ENCODE peak calls at places on chromosomes 1 and 21, in six cellular contexts. One of them, this sample, is unnamed.

GRCh38 chr1:41363632-41364320 is 2.5 kb downstream of the FOXO6 start:
- DNase-seq in NCI-H1092: no peak
- DNase-seq in MCF 10A: no peak
- DNase-seq in globus pallidus: no peak
- DNase-seq in activated T-cell treated with anti-CD3 and anti-CD28 coated beads, Interleukin-2, amount 50 U/mL, for 48 hours: no peak
- DNase-seq in astrocyte: no peak
- DNase-seq in this sample: no peak

GRCh38 chr1:3515774-3516480 is 61.5 kb downstream of the ARHGEF16 start:
- DNase-seq in NCI-H1092: no peak
- DNase-seq in MCF 10A: peak; percentile 46
- DNase-seq in globus pallidus: no peak
- DNase-seq in activated T-cell treated with anti-CD3 and anti-CD28 coated beads, Interleukin-2, amount 50 U/mL, for 48 hours: no peak
- DNase-seq in astrocyte: peak; percentile 53
- DNase-seq in this sample: no peak

GRCh38 chr1:58908539-58909161 is 124.8 kb upstream of the JUN start:
- DNase-seq in NCI-H1092: no peak
- DNase-seq in MCF 10A: peak; percentile 46
- DNase-seq in globus pallidus: no peak
- DNase-seq in activated T-cell treated with anti-CD3 and anti-CD28 coated beads, Interleukin-2, amount 50 U/mL, for 48 hours: no peak
- DNase-seq in astrocyte: no peak
- DNase-seq in this sample: no peak

GRCh38 chr1:166086113-166086908 is 80.5 kb downstream of the FAM78B start:
- DNase-seq in NCI-H1092: no peak
- DNase-seq in MCF 10A: no peak
- DNase-seq in globus pallidus: no peak
- DNase-seq in activated T-cell treated with anti-CD3 and anti-CD28 coated beads, Interleukin-2, amount 50 U/mL, for 48 hours: no peak
- DNase-seq in astrocyte: no peak
- DNase-seq in this sample: no peak

GRCh38 chr1:94067196-94067595 is 53.8 kb downstream of the ABCA4 start:
- DNase-seq in NCI-H1092: no peak
- DNase-seq in MCF 10A: no peak
- DNase-seq in globus pallidus: no peak
- DNase-seq in activated T-cell treated with anti-CD3 and anti-CD28 coated beads, Interleukin-2, amount 50 U/mL, for 48 hours: no peak
- DNase-seq in astrocyte: peak; percentile 82
- DNase-seq in this sample: no peak

GRCh38 chr1:26723013-26723991 is 27.5 kb downstream of the ARID1A start:
- DNase-seq in NCI-H1092: peak; percentile 79
- DNase-seq in MCF 10A: peak; percentile 96
- DNase-seq in globus pallidus: peak; percentile 69
- DNase-seq in activated T-cell treated with anti-CD3 and anti-CD28 coated beads, Interleukin-2, amount 50 U/mL, for 48 hours: peak; percentile 58
- DNase-seq in astrocyte: peak; percentile 99
- DNase-seq in this sample: peak; percentile 31

GRCh38 chr1:81349194-81349965 is 451.4 kb upstream of the ADGRL2 start:
- DNase-seq in NCI-H1092: no peak
- DNase-seq in MCF 10A: no peak
- DNase-seq in globus pallidus: no peak
- DNase-seq in activated T-cell treated with anti-CD3 and anti-CD28 coated beads, Interleukin-2, amount 50 U/mL, for 48 hours: no peak
- DNase-seq in astrocyte: no peak
- DNase-seq in this sample: no peak

GRCh38 chr1:241772932-241773500 is 75.0 kb upstream of the EXO1 start:
- DNase-seq in NCI-H1092: no peak
- DNase-seq in MCF 10A: no peak
- DNase-seq in globus pallidus: no peak
- DNase-seq in activated T-cell treated with anti-CD3 and anti-CD28 coated beads, Interleukin-2, amount 50 U/mL, for 48 hours: no peak
- DNase-seq in astrocyte: no peak
- DNase-seq in this sample: no peak

GRCh38 chr1:224769987-224770693 is 154.0 kb downstream of the CNIH3 start:
- DNase-seq in NCI-H1092: no peak
- DNase-seq in MCF 10A: peak; percentile 63
- DNase-seq in globus pallidus: no peak
- DNase-seq in activated T-cell treated with anti-CD3 and anti-CD28 coated beads, Interleukin-2, amount 50 U/mL, for 48 hours: no peak
- DNase-seq in astrocyte: peak; percentile 62
- DNase-seq in this sample: no peak

GRCh38 chr1:244053831-244054230 is 2.7 kb downstream of the ZBTB18 start:
- DNase-seq in NCI-H1092: no peak
- DNase-seq in MCF 10A: no peak
- DNase-seq in globus pallidus: peak; percentile 90
- DNase-seq in activated T-cell treated with anti-CD3 and anti-CD28 coated beads, Interleukin-2, amount 50 U/mL, for 48 hours: no peak
- DNase-seq in astrocyte: no peak
- DNase-seq in this sample: no peak

GRCh38 chr1:228922722-228923376 is 187.6 kb downstream of the RHOU start:
- DNase-seq in NCI-H1092: no peak
- DNase-seq in MCF 10A: no peak
- DNase-seq in globus pallidus: no peak
- DNase-seq in activated T-cell treated with anti-CD3 and anti-CD28 coated beads, Interleukin-2, amount 50 U/mL, for 48 hours: no peak
- DNase-seq in astrocyte: no peak
- DNase-seq in this sample: no peak

GRCh38 chr1:59072017-59072947 is 224.6 kb upstream of the FGGY start:
- DNase-seq in NCI-H1092: peak; percentile 26
- DNase-seq in MCF 10A: peak; percentile 44
- DNase-seq in globus pallidus: no peak
- DNase-seq in activated T-cell treated with anti-CD3 and anti-CD28 coated beads, Interleukin-2, amount 50 U/mL, for 48 hours: no peak
- DNase-seq in astrocyte: no peak
- DNase-seq in this sample: no peak

GRCh38 chr1:30189818-30190480 is 533.4 kb downstream of the MATN1 start:
- DNase-seq in NCI-H1092: no peak
- DNase-seq in MCF 10A: no peak
- DNase-seq in globus pallidus: no peak
- DNase-seq in activated T-cell treated with anti-CD3 and anti-CD28 coated beads, Interleukin-2, amount 50 U/mL, for 48 hours: no peak
- DNase-seq in astrocyte: no peak
- DNase-seq in this sample: no peak

GRCh38 chr1:234401658-234402057 is 28.4 kb downstream of the COA6 start:
- DNase-seq in NCI-H1092: no peak
- DNase-seq in MCF 10A: no peak
- DNase-seq in globus pallidus: no peak
- DNase-seq in activated T-cell treated with anti-CD3 and anti-CD28 coated beads, Interleukin-2, amount 50 U/mL, for 48 hours: no peak
- DNase-seq in astrocyte: no peak
- DNase-seq in this sample: no peak

GRCh38 chr1:156938813-156939212 is 18.4 kb downstream of the LRRC71 start:
- DNase-seq in NCI-H1092: no peak
- DNase-seq in MCF 10A: no peak
- DNase-seq in globus pallidus: no peak
- DNase-seq in activated T-cell treated with anti-CD3 and anti-CD28 coated beads, Interleukin-2, amount 50 U/mL, for 48 hours: no peak
- DNase-seq in astrocyte: no peak
- DNase-seq in this sample: no peak

GRCh38 chr21:40186036-40186435 is 318.8 kb downstream of the PCP4 start:
- DNase-seq in NCI-H1092: no peak
- DNase-seq in MCF 10A: no peak
- DNase-seq in globus pallidus: no peak
- DNase-seq in activated T-cell treated with anti-CD3 and anti-CD28 coated beads, Interleukin-2, amount 50 U/mL, for 48 hours: no peak
- DNase-seq in astrocyte: peak; percentile 77
- DNase-seq in this sample: no peak

GRCh38 chr1:7783178-7783711 is 846 bp upstream of the PER3 start:
- DNase-seq in NCI-H1092: peak; percentile 78
- DNase-seq in MCF 10A: peak; percentile 60
- DNase-seq in globus pallidus: no peak
- DNase-seq in activated T-cell treated with anti-CD3 and anti-CD28 coated beads, Interleukin-2, amount 50 U/mL, for 48 hours: peak; percentile 31
- DNase-seq in astrocyte: peak; percentile 18
- DNase-seq in this sample: peak; percentile 42

GRCh38 chr1:226128487-226129075 is 58.0 kb downstream of the ACBD3 start:
- DNase-seq in NCI-H1092: no peak
- DNase-seq in MCF 10A: peak; percentile 57
- DNase-seq in globus pallidus: no peak
- DNase-seq in activated T-cell treated with anti-CD3 and anti-CD28 coated beads, Interleukin-2, amount 50 U/mL, for 48 hours: no peak
- DNase-seq in astrocyte: peak; percentile 56
- DNase-seq in this sample: no peak

GRCh38 chr21:42562816-42563215 is 49.2 kb downstream of the SLC37A1 start:
- DNase-seq in NCI-H1092: no peak
- DNase-seq in MCF 10A: no peak
- DNase-seq in globus pallidus: no peak
- DNase-seq in activated T-cell treated with anti-CD3 and anti-CD28 coated beads, Interleukin-2, amount 50 U/mL, for 48 hours: no peak
- DNase-seq in astrocyte: no peak
- DNase-seq in this sample: no peak

GRCh38 chr1:219990782-219991510 is 55.4 kb downstream of the EPRS1 start:
- DNase-seq in NCI-H1092: peak; percentile 8
- DNase-seq in MCF 10A: peak; percentile 75
- DNase-seq in globus pallidus: no peak
- DNase-seq in activated T-cell treated with anti-CD3 and anti-CD28 coated beads, Interleukin-2, amount 50 U/mL, for 48 hours: no peak
- DNase-seq in astrocyte: peak; percentile 14
- DNase-seq in this sample: no peak

GRCh38 chr1:218350022-218350525 is 4.9 kb downstream of the TGFB2 start:
- DNase-seq in NCI-H1092: no peak
- DNase-seq in MCF 10A: no peak
- DNase-seq in globus pallidus: no peak
- DNase-seq in activated T-cell treated with anti-CD3 and anti-CD28 coated beads, Interleukin-2, amount 50 U/mL, for 48 hours: no peak
- DNase-seq in astrocyte: no peak
- DNase-seq in this sample: no peak